ENCODE peak calls at places on chromosome X, in six cellular contexts. K, E, Y, A, W and S are unnamed samples. For H3K27me3 and H3K4me1, the result is how much of the 10 kb centered on the place peaks cover.

GRCh38 chrX:19909761-19910160 is 22.4 kb upstream of the SH3KBP1 start:
- DNase-seq in K (no peak), E (no peak), Y (no peak), A (no peak), W (no peak), S (no peak)

GRCh38 chrX:119617511-119618164 is 11.4 kb upstream of the NKRF start:
- DNase-seq in K (no peak), E (no peak), Y (no peak), A (no peak), W (no peak), S (no peak)

GRCh38 chrX:46953137-46953527 is 40.9 kb downstream of the JADE3 start:
- DNase-seq in K (no peak), E (no peak), Y (no peak), A (no peak), W (no peak), S (no peak)

GRCh38 chrX:103941201-103941975 is 21.0 kb upstream of the TMSB15B start:
- DNase-seq in K (no peak), E (no peak), Y (peak), A (no peak), W (no peak), S (no peak)

GRCh38 chrX:39998636-39999406 is 98.9 kb downstream of the BCOR start:
- DNase-seq in K (no peak), E (no peak), Y (no peak), A (no peak), W (no peak), S (no peak)

GRCh38 chrX:72128881-72129280 is 2.8 kb downstream of the RTL5 start:
- DNase-seq in K (no peak), E (no peak), Y (no peak), A (no peak), W (no peak), S (no peak)

GRCh38 chrX:129688097-129688496 is 33.3 kb upstream of the APLN start:
- DNase-seq in K (no peak), E (no peak), Y (no peak), A (no peak), W (no peak), S (no peak)

GRCh38 chrX:46602468-46603102 is 29.0 kb downstream of the CHST7 start:
- DNase-seq in K (no peak), E (no peak), Y (no peak), A (no peak), W (no peak), S (no peak)

GRCh38 chrX:49059209-49060191 is 701 bp downstream of the CCDC120 start:
- DNase-seq in K (no peak), E (no peak), Y (no peak), A (no peak), W (no peak), S (no peak)
- H3K27me3 ChIP-seq in K (under half), E (under half), Y (under half), A (under half), W (under half), S (under half)

GRCh38 chrX:1507511-1508463 is 29.2 kb downstream of the P2RY8 start:
- DNase-seq in K (peak), E (peak), Y (peak), A (peak), W (peak), S (no peak)
- H3K4me1 ChIP-seq in K (under half), E (under half), Y (under half), A (under half), W (under half), S (under half)

DNA sequence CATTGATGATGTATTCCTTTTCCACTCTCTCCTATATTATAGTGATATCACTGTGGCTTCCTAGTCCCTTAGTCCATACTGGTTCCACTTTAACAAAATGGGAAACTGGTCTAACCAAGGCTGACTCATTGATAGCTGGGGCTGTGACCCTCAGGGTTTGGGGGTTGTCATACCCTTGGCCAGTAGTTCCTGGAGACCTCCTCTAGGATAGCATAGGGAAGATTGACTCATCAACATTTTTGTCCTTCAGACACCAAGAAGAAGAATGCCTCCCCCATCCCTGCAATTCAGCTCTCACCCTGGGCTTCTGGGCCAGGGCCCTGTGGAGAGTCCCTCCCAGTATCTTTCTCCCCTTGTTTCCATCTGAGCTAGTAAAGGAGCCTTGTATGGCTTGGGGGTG is 68.8 kb upstream of the PRPS1 start:
- DNase-seq in K (no peak), E (no peak), Y (no peak), A (no peak), W (no peak), S (no peak)
- H3K27me3 ChIP-seq in K (under half), E (under half), Y (under half), A (under half), W (under half), S (under half)

GRCh38 chrX:24996096-24996709 is 19.6 kb downstream of the ARX start:
- DNase-seq in K (no peak), E (no peak), Y (no peak), A (no peak), W (no peak), S (no peak)
- H3K4me1 ChIP-seq in K (under half), E (under half), Y (under half), A (under half), W (under half), S (under half)

DNA sequence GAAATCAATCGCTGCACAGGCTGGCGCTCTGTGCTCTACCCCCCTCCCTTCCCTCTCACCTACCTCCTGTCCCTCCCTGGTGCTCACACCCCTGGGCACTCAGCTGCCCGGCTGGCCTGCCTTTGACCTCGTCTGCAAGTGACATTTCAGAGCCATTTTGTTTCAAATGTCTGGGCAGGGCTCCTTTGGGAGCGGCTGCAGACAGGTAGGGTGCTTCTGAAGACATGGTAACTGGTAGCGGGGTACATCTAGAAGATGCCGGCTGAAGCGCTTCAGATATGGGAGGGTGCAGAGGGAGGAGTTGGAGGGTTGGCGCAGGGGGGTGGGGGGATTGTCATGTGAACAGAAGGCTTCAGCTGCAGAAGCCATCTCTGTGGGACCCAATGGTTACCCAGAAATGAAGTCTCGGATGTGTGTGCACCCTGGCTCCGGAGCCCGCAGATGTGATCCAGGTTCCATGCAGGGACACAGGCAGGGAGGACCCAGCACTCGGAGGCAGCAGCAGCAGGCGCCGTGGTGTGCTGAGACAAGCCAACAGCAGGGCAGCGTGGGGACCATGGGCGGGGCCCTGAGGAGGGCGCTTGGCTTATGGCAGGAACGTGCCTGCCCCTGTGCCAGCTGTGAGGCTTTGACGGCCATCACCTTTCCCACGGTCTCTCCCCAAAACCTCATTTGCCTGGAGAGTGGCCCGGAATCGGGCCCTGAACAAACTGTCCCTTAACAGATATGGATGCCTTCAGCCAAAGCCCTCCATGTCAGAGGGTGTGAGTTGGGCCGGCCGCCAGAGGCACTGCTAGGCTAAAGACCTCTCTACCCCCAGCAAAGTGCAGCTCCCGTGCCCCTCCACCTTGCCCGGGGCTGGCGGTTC is 7.6 kb upstream of the DUSP9 start:
- DNase-seq in K (no peak), E (no peak), Y (no peak), A (no peak), W (no peak), S (no peak)
- H3K27me3 ChIP-seq in K (under half), E (under half), Y (under half), A (under half), W (under half), S (under half)

GRCh38 chrX:134368140-134368539 is 91.8 kb upstream of the HPRT1 start:
- DNase-seq in K (no peak), E (no peak), Y (no peak), A (no peak), W (no peak), S (no peak)

GRCh38 chrX:134369576-134369975 is 90.4 kb upstream of the HPRT1 start:
- DNase-seq in K (no peak), E (no peak), Y (no peak), A (no peak), W (no peak), S (no peak)

GRCh38 chrX:134362560-134363089 is 97.3 kb upstream of the HPRT1 start:
- DNase-seq in K (no peak), E (no peak), Y (no peak), A (no peak), W (no peak), S (no peak)

GRCh38 chrX:134364711-134365110 is 95.3 kb upstream of the HPRT1 start:
- DNase-seq in K (no peak), E (no peak), Y (no peak), A (no peak), W (no peak), S (no peak)

DNA sequence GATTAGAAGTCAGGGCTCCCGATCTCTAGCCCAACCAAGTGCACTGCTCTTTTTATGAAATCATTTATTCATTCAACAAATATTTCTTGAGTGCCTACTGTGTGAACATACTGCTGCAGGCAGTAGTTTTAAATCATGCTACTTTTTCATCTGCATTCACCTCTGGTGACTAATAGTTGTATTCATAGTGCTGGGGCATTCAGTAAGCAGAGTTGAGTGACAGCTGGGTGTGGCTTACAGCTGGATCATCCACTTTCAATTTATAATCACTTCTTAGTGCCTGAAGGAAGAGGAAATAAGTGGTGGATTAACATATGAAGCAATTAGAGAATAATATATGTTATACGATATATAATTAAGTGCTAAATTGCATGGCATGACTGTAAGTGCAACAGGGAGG is 94.0 kb upstream of the HPRT1 start:
- DNase-seq in K (no peak), E (no peak), Y (no peak), A (no peak), W (no peak), S (no peak)
- H3K4me1 ChIP-seq in K (under half), E (under half), Y (under half), A (under half), W (under half), S (under half)

GRCh38 chrX:100098660-100099375 is 311.3 kb downstream of the PCDH19 start:
- DNase-seq in K (no peak), E (no peak), Y (no peak), A (no peak), W (no peak), S (no peak)
- H3K27me3 ChIP-seq in K (under half), E (under half), Y (under half), A (under half), W (under half), S (under half)

DNA sequence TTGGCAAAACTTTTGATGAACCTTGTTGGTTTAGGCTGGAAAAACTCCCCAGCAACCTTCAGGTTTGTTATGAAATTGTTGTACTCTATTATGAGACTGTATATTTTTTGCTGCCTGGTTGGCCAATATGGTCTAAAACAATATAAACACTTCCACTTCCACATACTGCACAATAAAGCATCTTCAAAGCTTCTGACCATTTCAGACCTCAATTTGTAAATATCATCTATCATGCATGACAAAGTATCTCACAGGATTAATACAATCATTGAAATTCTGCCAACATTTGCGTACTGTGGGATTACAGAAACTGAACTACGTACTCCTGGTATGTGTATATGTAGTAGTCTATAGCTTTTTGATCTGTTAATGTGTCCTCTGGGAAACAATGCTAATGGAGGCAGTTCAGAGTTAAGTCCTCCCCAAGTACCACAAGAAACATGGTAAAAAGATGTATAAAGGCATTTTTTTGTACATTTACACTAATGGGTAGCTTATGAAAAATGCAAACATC is 40.4 kb downstream of the GPC4 start:
- DNase-seq in K (no peak), E (no peak), Y (no peak), A (no peak), W (no peak), S (no peak)
- H3K4me1 ChIP-seq in K (under half), E (under half), Y (under half), A (under half), W (under half), S (under half)